ENCODE peak calls at places on chromosomes 6 and 20, in nine cellular contexts. J, S, V, R, X, Q, K, I and O are unnamed samples.

GRCh38 chr20:4912380-4913142 is 88.7 kb downstream of the SLC23A2 start:
- DNase-seq in V (no peak), R (no peak), I (no peak), K (no peak), X (no peak), J (no peak), Q (no peak), S (no peak), O (no peak)

GRCh38 chr6:156870926-156871539 is 93.9 kb downstream of the ARID1B start:
- DNase-seq in J (no peak), X (no peak), Q (no peak), K (no peak), S (no peak), R (no peak), V (no peak), I (no peak), O (no peak)

GRCh38 chr6:162264581-162264980 is 463.0 kb downstream of the PRKN start:
- DNase-seq in K (no peak), S (no peak), J (no peak), V (no peak), R (no peak), I (no peak), X (no peak), Q (no peak), O (no peak)

GRCh38 chr6:3202999-3203696 is 24.3 kb downstream of the TUBB2B start:
- DNase-seq in J (no peak), V (no peak), K (peak; percentile 40), X (no peak), I (no peak), S (peak; percentile 88), R (no peak), Q (no peak), O (no peak)

GRCh38 chr6:90537027-90537426 is 49.8 kb downstream of the MAP3K7 start:
- DNase-seq in R (no peak), I (no peak), Q (no peak), K (no peak), J (no peak), X (no peak), V (no peak), S (peak; percentile 12), O (no peak)

GRCh38 chr20:59518881-59519706 is 85.2 kb upstream of the PHACTR3 start:
- DNase-seq in R (peak; percentile 60), K (peak; percentile 70), V (peak; percentile 10), X (peak; percentile 50), S (no peak), J (peak; percentile 24), I (peak; percentile 64), Q (peak; percentile 19), O (peak; percentile 63)

GRCh38 chr6:3285049-3285639 is 26.4 kb downstream of the PSMG4 start:
- DNase-seq in I (no peak), R (peak; percentile 7), K (no peak), X (no peak), J (no peak), Q (no peak), V (no peak), S (no peak), O (no peak)

GRCh38 chr20:63641146-63641791 is 12.0 kb downstream of the STMN3 start:
- DNase-seq in J (no peak), I (no peak), R (no peak), X (no peak), K (peak; percentile 62), Q (peak; percentile 63), S (no peak), V (peak; percentile 46), O (peak; percentile 56)

GRCh38 chr6:125270380-125270779 is 31.4 kb downstream of the HDDC2 start:
- DNase-seq in Q (no peak), J (no peak), X (no peak), V (no peak), I (no peak), K (no peak), R (no peak), S (no peak), O (no peak)

GRCh38 chr6:37971711-37972410 is 152.3 kb downstream of the ZFAND3 start:
- DNase-seq in R (no peak), V (no peak), I (no peak), Q (no peak), K (peak; percentile 26), S (no peak), J (no peak), X (no peak), O (no peak)

GRCh38 chr6:87391334-87391733 is 16.4 kb upstream of the CFAP206 start:
- DNase-seq in I (peak; percentile 31), J (no peak), R (no peak), S (no peak), Q (no peak), X (peak; percentile 16), V (no peak), K (peak; percentile 66), O (peak; percentile 40)

GRCh38 chr20:432208-432607 is 24.1 kb downstream of the RBCK1 start:
- DNase-seq in S (no peak), X (no peak), Q (no peak), R (no peak), V (no peak), I (no peak), K (no peak), J (no peak), O (no peak)

GRCh38 chr6:14744212-14744556 is 501.7 kb upstream of the JARID2 start:
- DNase-seq in Q (no peak), R (no peak), I (no peak), V (no peak), X (no peak), S (no peak), K (no peak), J (no peak), O (no peak)

GRCh38 chr6:121319112-121319553 is 15.1 kb downstream of the TBC1D32 start:
- DNase-seq in R (no peak), I (peak; percentile 43), J (peak; percentile 12), X (no peak), V (no peak), Q (no peak), S (no peak), K (peak; percentile 50), O (peak; percentile 22)

GRCh38 chr6:70198825-70199224 is 104.1 kb downstream of the COL9A1 start:
- DNase-seq in S (no peak), K (no peak), R (no peak), X (no peak), Q (no peak), I (no peak), V (no peak), J (no peak), O (no peak)

GRCh38 chr20:63045401-63045800 is 38.6 kb upstream of the BHLHE23 start:
- DNase-seq in I (no peak), K (no peak), R (no peak), X (no peak), S (no peak), V (no peak), Q (no peak), J (no peak), O (no peak)

GRCh38 chr6:131858765-131859490 is 51.1 kb downstream of the ENPP1 start:
- DNase-seq in S (peak; percentile 49), X (no peak), V (no peak), R (no peak), Q (no peak), K (no peak), I (no peak), J (peak; percentile 11), O (peak; percentile 68)

GRCh38 chr6:165300401-165300800 is 9.0 kb downstream of the C6orf118 start:
- DNase-seq in K (no peak), S (no peak), Q (no peak), R (no peak), I (no peak), V (no peak), X (no peak), J (no peak), O (no peak)

GRCh38 chr6:167349816-167350215 is 24.9 kb downstream of the TTLL2 start:
- DNase-seq in V (no peak), I (no peak), S (no peak), Q (no peak), X (no peak), R (no peak), K (no peak), J (no peak), O (no peak)

GRCh38 chr20:58179432-58180099 is 48.9 kb downstream of the ANKRD60 start:
- DNase-seq in S (no peak), Q (peak; percentile 60), I (peak; percentile 1), V (peak; percentile 69), K (peak; percentile 68), J (peak; percentile 79), R (peak; percentile 47), X (peak; percentile 86), O (peak; percentile 45)

GRCh38 chr20:23242104-23242503 is 108.5 kb upstream of the NXT1 start:
- DNase-seq in R (no peak), X (no peak), V (no peak), I (no peak), S (no peak), K (no peak), Q (no peak), J (no peak), O (no peak)

GRCh38 chr20:58128635-58129625 is 99.5 kb downstream of the ANKRD60 start:
- DNase-seq in V (no peak), K (no peak), S (no peak), J (no peak), I (no peak), Q (no peak), X (no peak), R (no peak), O (no peak)

GRCh38 chr20:48564997-48565396 is 262.8 kb downstream of the PREX1 start:
- DNase-seq in V (no peak), R (no peak), K (peak; percentile 54), J (no peak), S (no peak), X (no peak), I (no peak), Q (no peak), O (no peak)

GRCh38 chr6:160256445-160256844 is 2.2 kb downstream of the SLC22A2 start:
- DNase-seq in S (no peak), I (peak; percentile 89), K (no peak), J (no peak), Q (no peak), R (no peak), X (no peak), V (no peak), O (peak; percentile 92)

GRCh38 chr6:111788779-111789276 is 84.4 kb downstream of the FYN start:
- DNase-seq in R (no peak), S (no peak), K (no peak), J (no peak), V (no peak), I (peak; percentile 88), Q (no peak), X (no peak), O (no peak)

GRCh38 chr6:137412562-137412961 is 81.6 kb downstream of the OLIG3 start:
- DNase-seq in R (no peak), V (no peak), J (no peak), S (no peak), I (no peak), K (no peak), X (no peak), Q (no peak), O (no peak)

GRCh38 chr20:48668451-48668946 is 159.3 kb downstream of the PREX1 start:
- DNase-seq in S (no peak), Q (no peak), X (no peak), R (no peak), V (no peak), J (peak; percentile 28), I (no peak), K (no peak), O (no peak)

GRCh38 chr20:1664911-1665310 is 7.3 kb upstream of the SIRPG start:
- DNase-seq in Q (peak; percentile 64), J (no peak), V (peak; percentile 48), K (no peak), I (no peak), S (no peak), X (no peak), R (no peak), O (no peak)

GRCh38 chr20:48606841-48607543 is 220.8 kb downstream of the PREX1 start:
- DNase-seq in S (no peak), R (peak; percentile 7), X (no peak), Q (no peak), J (no peak), K (no peak), V (no peak), I (no peak), O (no peak)

GRCh38 chr20:23132930-23133559 is 46.9 kb upstream of the CD93 start:
- DNase-seq in R (peak; percentile 10), I (no peak), Q (no peak), X (no peak), S (no peak), V (no peak), K (no peak), J (no peak), O (no peak)